ENCODE peak calls at places on chromosomes 16 and 17, in nine cellular contexts. X is adrenal gland, J is coronary artery, O is kidney epithelial cell, A is thyroid gland, B is cardiac fibroblast, W is A549, F is upper lobe of right lung, K is suprapubic skin. P is an unnamed sample.

GRCh38 chr16:11251525-11252481 is 4.2 kb downstream of the SOCS1 start:
- DNase-seq in X (no peak), J (no peak), O (peak), A (no peak), B (peak), W (no peak), F (no peak), K (no peak), P (no peak)

GRCh38 chr17:65314212-65314611 is 177.0 kb downstream of the RGS9 start:
- DNase-seq in X (no peak), J (no peak), O (no peak), A (no peak), B (no peak), W (no peak), F (no peak), K (no peak), P (no peak)

GRCh38 chr17:37494401-37494831 is 4.7 kb downstream of the DUSP14 start:
- DNase-seq in X (no peak), J (no peak), O (no peak), A (no peak), B (no peak), W (no peak), F (no peak), K (no peak), P (no peak)

GRCh38 chr16:6600167-6600566 is 732.5 kb upstream of the RBFOX1 start:
- DNase-seq in X (no peak), J (no peak), O (no peak), A (no peak), B (no peak), W (no peak), F (no peak), K (no peak), P (no peak)

GRCh38 chr16:84056933-84057332 is 14.3 kb upstream of the SLC38A8 start:
- DNase-seq in X (no peak), J (no peak), O (no peak), A (no peak), B (no peak), W (no peak), F (no peak), K (no peak), P (no peak)

GRCh38 chr17:17738901-17739300 is 57.6 kb downstream of the RAI1 start:
- DNase-seq in X (no peak), J (no peak), O (no peak), A (peak), B (peak), W (no peak), F (no peak), K (no peak), P (no peak)

GRCh38 chr17:3693829-3694231 is 2.1 kb downstream of the P2RX5 start:
- DNase-seq in X (no peak), J (no peak), O (no peak), A (no peak), B (no peak), W (no peak), F (no peak), K (no peak), P (no peak)

GRCh38 chr17:70119961-70120360 is 44.9 kb downstream of the KCNJ16 start:
- DNase-seq in X (no peak), J (no peak), O (no peak), A (no peak), B (no peak), W (no peak), F (no peak), K (no peak), P (no peak)

GRCh38 chr17:353213-353837 is 718 bp upstream of the RPH3AL start:
- DNase-seq in X (no peak), J (no peak), O (no peak), A (no peak), B (no peak), W (peak), F (no peak), K (no peak), P (no peak)

GRCh38 chr16:29852654-29853053 is 10.4 kb downstream of the CDIPT start:
- DNase-seq in X (no peak), J (no peak), O (no peak), A (no peak), B (peak), W (no peak), F (no peak), K (no peak), P (no peak)

GRCh38 chr17:42809250-42809649 is 10.6 kb downstream of the CNTD1 start:
- DNase-seq in X (peak), J (no peak), O (no peak), A (no peak), B (peak), W (peak), F (no peak), K (no peak), P (no peak)

GRCh38 chr17:56300191-56300590 is 146.9 kb downstream of the ANKFN1 start:
- DNase-seq in X (no peak), J (no peak), O (no peak), A (no peak), B (no peak), W (no peak), F (no peak), K (no peak), P (no peak)

GRCh38 chr17:13079010-13079409 is 61.2 kb upstream of the ELAC2 start:
- DNase-seq in X (no peak), J (no peak), O (no peak), A (no peak), B (no peak), W (no peak), F (no peak), K (no peak), P (no peak)

GRCh38 chr17:72978593-72979218 is 113.8 kb downstream of the SLC39A11 start:
- DNase-seq in X (no peak), J (no peak), O (no peak), A (no peak), B (no peak), W (no peak), F (no peak), K (no peak), P (no peak)

GRCh38 chr17:67855504-67856324 is 30.4 kb downstream of the BPTF start:
- DNase-seq in X (no peak), J (no peak), O (no peak), A (no peak), B (no peak), W (no peak), F (no peak), K (no peak), P (no peak)

GRCh38 chr16:80466024-80466986 is 74.5 kb upstream of the DYNLRB2 start:
- DNase-seq in X (peak), J (no peak), O (no peak), A (peak), B (peak), W (peak), F (peak), K (peak), P (peak)

GRCh38 chr17:8125196-8125946 is 1.5 kb upstream of the HES7 start:
- DNase-seq in X (peak), J (peak), O (no peak), A (peak), B (peak), W (peak), F (peak), K (no peak), P (peak)

GRCh38 chr16:14502932-14503741 is 126.9 kb downstream of the PARN start:
- DNase-seq in X (no peak), J (no peak), O (peak), A (no peak), B (peak), W (no peak), F (no peak), K (no peak), P (no peak)

GRCh38 chr16:69084301-69084700 is 21.2 kb upstream of the HAS3 start:
- DNase-seq in X (no peak), J (no peak), O (no peak), A (no peak), B (peak), W (no peak), F (no peak), K (no peak), P (no peak)

GRCh38 chr17:12665263-12666210 is at the start of gene MYOCD:
- DNase-seq in X (no peak), J (peak), O (no peak), A (peak), B (no peak), W (peak), F (peak), K (no peak), P (peak)

GRCh38 chr16:6695666-6696065 is 637.0 kb upstream of the RBFOX1 start:
- DNase-seq in X (no peak), J (no peak), O (no peak), A (no peak), B (no peak), W (no peak), F (no peak), K (no peak), P (no peak)

GRCh38 chr17:48528153-48528912 is 2.5 kb downstream of the HOXB1 start:
- DNase-seq in X (no peak), J (no peak), O (no peak), A (no peak), B (no peak), W (no peak), F (no peak), K (no peak), P (peak)

GRCh38 chr17:72502111-72502939 is 381.5 kb downstream of the SOX9 start:
- DNase-seq in X (no peak), J (no peak), O (no peak), A (peak), B (peak), W (no peak), F (no peak), K (no peak), P (no peak)

GRCh38 chr17:29566473-29567361 is at the start of gene ABHD15:
- DNase-seq in X (peak), J (peak), O (no peak), A (peak), B (peak), W (peak), F (peak), K (peak), P (peak)

GRCh38 chr16:30526137-30526822 is at the start of gene ZNF768:
- DNase-seq in X (peak), J (no peak), O (no peak), A (peak), B (peak), W (peak), F (peak), K (no peak), P (peak)

DNA sequence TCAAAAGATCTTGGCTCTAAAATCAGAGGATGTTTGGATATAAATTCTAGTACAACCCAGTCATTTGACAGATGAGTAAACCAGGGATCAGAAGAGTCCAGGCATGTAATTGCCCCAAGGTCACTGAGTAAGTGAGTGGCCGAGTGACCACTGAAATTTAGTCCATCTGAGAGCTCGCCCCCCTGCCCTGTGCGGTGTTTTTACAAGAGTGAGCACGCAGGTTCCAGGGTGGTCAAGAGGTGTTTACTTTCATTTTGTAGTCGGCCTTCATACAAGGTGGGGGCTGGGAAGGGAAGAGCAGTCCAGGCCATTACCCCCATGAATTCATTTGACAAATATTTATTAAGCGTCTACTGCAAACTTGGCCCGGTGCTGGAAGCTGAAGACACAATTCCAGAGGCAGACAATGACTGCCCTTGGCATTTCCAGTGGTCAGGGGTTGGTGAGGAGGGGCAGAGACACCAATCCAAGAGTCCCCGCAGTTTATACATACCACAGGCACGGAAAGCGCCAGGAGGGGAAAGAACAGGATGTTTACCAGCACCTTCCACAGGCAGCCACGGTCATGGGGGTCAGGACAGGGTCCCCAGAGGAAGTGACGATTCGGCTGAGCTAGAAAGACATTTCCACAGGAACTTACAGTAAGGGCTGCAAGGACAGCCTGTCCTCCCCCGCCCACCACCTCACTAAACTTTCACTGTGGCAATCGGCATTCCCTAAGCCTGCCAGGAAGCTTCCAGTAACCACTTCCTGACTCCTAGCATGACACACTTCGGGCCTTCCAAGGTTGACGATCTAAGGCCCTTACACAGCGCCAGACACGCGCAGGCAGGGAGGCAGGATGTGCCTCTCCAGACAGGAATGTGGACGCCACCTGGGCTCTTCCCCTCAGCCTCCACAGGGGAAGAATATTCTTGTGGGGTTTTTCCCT is 1.4 kb upstream of the MT2A start:
- DNase-seq in X (peak), J (peak), O (peak), A (peak), B (peak), W (peak), F (peak), K (peak), P (no peak)
- H3K4me3 ChIP-seq in X (peak), J (peak), O (no peak), A (no peak), B (no peak), W (peak), F (no peak), K (peak), P (no peak)

DNA sequence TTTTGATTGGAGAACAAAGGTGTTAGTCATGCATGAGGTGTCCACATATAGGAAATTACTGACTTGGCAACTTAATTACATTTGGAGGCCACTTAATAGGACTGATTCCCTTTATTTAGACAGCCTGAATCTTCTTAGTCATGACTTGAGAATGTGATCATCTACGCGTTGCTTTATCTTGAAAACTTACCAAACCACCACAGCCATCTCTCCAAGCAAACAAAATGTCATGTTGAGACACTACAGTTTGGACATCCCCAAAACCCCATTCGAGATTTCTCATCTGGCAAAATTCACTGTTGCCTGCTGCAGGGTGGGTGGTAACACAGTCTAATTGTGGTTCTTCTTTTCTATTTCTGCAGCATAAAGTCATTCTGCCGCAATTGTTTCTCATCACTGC is 176.5 kb upstream of the CDH5 start:
- DNase-seq in X (no peak), J (no peak), O (no peak), A (no peak), B (peak), W (no peak), F (no peak), K (no peak), P (no peak)
- H3K4me3 ChIP-seq in X (no peak), J (no peak), O (no peak), A (no peak), B (no peak), W (no peak), F (no peak), K (no peak), P (no peak)

GRCh38 chr16:17342031-17342430 is 128.7 kb downstream of the XYLT1 start:
- DNase-seq in X (no peak), J (no peak), O (no peak), A (no peak), B (no peak), W (no peak), F (no peak), K (no peak), P (no peak)
- H3K4me3 ChIP-seq in X (no peak), J (no peak), O (no peak), A (no peak), B (no peak), W (no peak), F (no peak), K (no peak), P (no peak)

DNA sequence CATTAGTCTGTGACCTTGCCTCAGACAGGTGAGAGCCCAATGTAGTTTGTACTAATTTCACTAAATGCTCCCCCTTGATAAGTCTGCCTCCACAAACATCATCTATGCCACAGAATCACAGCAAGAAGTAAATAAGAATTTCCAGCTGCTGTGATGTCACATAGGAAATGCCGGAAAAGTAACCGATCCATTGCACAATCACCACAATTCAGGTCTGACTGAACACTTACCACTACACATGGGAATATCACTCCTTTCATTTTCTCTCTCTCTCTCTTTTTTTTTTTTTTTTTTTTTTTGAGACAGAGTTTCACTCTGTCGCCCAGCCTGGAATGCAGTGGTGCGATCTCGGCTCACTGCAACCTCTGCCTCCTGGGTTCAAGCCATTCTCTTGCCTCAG is 79.0 kb upstream of the CDH11 start:
- DNase-seq in X (no peak), J (no peak), O (no peak), A (no peak), B (peak), W (no peak), F (no peak), K (no peak), P (no peak)
- H3K4me3 ChIP-seq in X (no peak), J (no peak), O (no peak), A (no peak), B (no peak), W (no peak), F (peak), K (no peak), P (no peak)

DNA sequence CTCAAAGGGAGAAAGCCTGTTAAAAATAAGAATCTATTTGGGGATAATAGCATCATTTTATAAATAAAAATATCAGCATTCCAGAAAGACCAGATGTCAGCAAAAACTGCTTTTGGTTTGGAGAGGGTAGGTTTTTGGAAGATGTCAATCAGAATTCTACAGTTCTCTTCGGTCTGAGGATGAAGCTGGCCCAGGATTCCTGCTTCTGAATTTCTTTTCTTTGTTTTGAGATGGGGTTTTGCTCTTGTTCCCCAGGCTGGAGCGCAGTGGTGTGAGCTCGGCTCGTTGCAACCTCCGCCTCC is 31.0 kb upstream of the PITPNA start:
- DNase-seq in X (no peak), J (no peak), O (no peak), A (no peak), B (no peak), W (no peak), F (no peak), K (no peak), P (no peak)
- H3K4me3 ChIP-seq in X (no peak), J (no peak), O (no peak), A (no peak), B (no peak), W (no peak), F (no peak), K (no peak), P (no peak)

DNA sequence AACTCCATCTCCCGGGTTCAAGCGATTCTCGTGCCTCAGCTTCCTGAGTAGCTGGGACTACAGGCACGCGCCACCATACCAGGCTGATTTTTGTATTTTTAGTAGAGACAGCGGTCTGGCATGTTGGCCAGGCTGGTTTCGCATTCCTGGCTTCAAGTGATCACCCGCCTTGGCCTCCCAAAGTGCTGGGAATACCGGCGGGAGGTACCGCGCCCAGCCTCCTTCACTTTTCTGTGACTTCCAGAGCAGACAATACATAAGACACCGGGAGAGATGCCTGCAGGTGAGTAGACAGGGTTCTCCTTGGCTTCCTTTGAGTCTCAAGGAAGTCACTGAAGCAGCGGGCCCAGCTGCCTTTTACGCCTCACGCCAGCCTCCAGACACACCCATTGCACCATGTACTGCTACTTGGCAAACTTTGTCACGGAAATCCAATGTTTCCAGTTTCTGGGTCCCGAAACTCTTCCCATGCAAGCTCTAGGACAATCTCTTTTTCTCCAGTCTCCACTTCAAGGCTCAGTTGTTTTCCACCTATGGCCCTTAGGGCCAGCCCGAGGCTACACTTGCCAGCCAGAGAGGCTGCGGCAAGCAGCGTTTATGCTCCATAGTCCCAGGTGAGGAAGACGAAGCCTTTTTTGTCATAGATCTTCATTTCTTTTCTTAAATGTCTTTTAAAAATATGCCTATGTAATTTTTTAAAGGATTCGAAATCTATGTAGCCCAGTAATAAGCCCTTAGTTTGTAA is 886 bp upstream of the OR1F1 start:
- DNase-seq in X (no peak), J (no peak), O (no peak), A (no peak), B (no peak), W (no peak), F (no peak), K (no peak), P (no peak)
- H3K4me3 ChIP-seq in X (no peak), J (no peak), O (no peak), A (no peak), B (no peak), W (no peak), F (no peak), K (no peak), P (no peak)

DNA sequence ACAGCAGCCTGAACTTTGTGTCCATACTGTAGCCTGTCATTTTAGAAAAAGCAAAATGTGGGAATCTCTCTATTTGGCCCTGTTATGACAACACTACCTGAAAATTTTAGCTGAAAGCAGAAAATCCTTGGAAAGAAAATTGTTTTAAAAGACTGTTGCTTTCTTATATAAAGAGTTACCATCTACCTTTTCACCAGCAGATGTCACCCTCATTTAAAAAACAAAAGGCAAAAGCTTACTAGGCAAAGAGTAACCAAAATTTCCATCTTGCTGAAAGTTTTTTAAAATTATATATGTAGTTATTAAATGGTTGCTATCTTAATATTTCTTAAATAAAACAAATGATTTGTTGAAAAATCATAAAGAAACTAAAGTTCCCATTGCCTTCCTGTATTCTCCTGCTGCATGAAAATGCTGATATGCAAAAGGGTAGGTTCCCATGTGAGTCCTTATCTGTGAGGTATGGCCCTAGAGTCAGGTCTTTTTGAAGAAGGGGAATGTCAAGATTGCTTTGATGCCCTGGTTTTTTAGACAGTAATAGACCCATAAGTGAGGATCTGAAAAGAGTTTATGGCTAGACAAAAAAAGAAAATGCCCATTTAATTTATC is 61.0 kb downstream of the TNRC6C start:
- DNase-seq in X (no peak), J (no peak), O (no peak), A (no peak), B (peak), W (no peak), F (no peak), K (no peak), P (no peak)
- H3K4me3 ChIP-seq in X (no peak), J (no peak), O (no peak), A (no peak), B (no peak), W (no peak), F (no peak), K (no peak), P (no peak)